ENCODE peak calls at places on chromosomes 16 and 17, in ten cellular contexts. One of them, this sample, is unnamed. For H3K9me3 and H3K36me3, the result is how much of the 10 kb centered on the place peaks cover.

GRCh38 chr16:10045947-10046346 is 136.3 kb downstream of the GRIN2A start:
- DNase-seq in DND-41: no peak
- DNase-seq in neural progenitor cell: no peak
- DNase-seq in IMR-90: no peak
- DNase-seq in small intestine: no peak
- DNase-seq in testis: no peak
- DNase-seq in iPS DF 6.9: no peak
- DNase-seq in left lung: no peak
- DNase-seq in mammary epithelial cell: no peak
- DNase-seq in cardiac muscle cell: no peak
- DNase-seq in this sample: no peak

GRCh38 chr16:76483510-76483909 is 206.3 kb downstream of the CNTNAP4 start:
- DNase-seq in DND-41: no peak
- DNase-seq in neural progenitor cell: no peak
- DNase-seq in IMR-90: no peak
- DNase-seq in small intestine: no peak
- DNase-seq in testis: no peak
- DNase-seq in iPS DF 6.9: no peak
- DNase-seq in left lung: no peak
- DNase-seq in mammary epithelial cell: no peak
- DNase-seq in cardiac muscle cell: no peak
- DNase-seq in this sample: no peak

GRCh38 chr16:89256651-89257254 is 39.2 kb downstream of the ZNF778 start:
- DNase-seq in DND-41: no peak
- DNase-seq in neural progenitor cell: peak
- DNase-seq in IMR-90: peak
- DNase-seq in small intestine: peak
- DNase-seq in testis: no peak
- DNase-seq in iPS DF 6.9: no peak
- DNase-seq in left lung: peak
- DNase-seq in mammary epithelial cell: peak
- DNase-seq in cardiac muscle cell: peak
- DNase-seq in this sample: no peak

GRCh38 chr16:49684731-49685130 is 171.2 kb downstream of the ZNF423 start:
- DNase-seq in DND-41: no peak
- DNase-seq in neural progenitor cell: no peak
- DNase-seq in IMR-90: no peak
- DNase-seq in small intestine: no peak
- DNase-seq in testis: no peak
- DNase-seq in iPS DF 6.9: no peak
- DNase-seq in left lung: no peak
- DNase-seq in mammary epithelial cell: no peak
- DNase-seq in cardiac muscle cell: no peak
- DNase-seq in this sample: no peak

GRCh38 chr17:43556292-43556691 is 10.2 kb upstream of the ETV4 start:
- DNase-seq in DND-41: no peak
- DNase-seq in neural progenitor cell: no peak
- DNase-seq in IMR-90: peak
- DNase-seq in small intestine: peak
- DNase-seq in testis: no peak
- DNase-seq in iPS DF 6.9: no peak
- DNase-seq in left lung: peak
- DNase-seq in mammary epithelial cell: peak
- DNase-seq in cardiac muscle cell: no peak
- DNase-seq in this sample: no peak

GRCh38 chr17:61335845-61336655 is 63.6 kb upstream of the TBX2 start:
- DNase-seq in DND-41: no peak
- DNase-seq in neural progenitor cell: no peak
- DNase-seq in IMR-90: peak
- DNase-seq in small intestine: peak
- DNase-seq in testis: no peak
- DNase-seq in iPS DF 6.9: no peak
- DNase-seq in left lung: peak
- DNase-seq in mammary epithelial cell: no peak
- DNase-seq in cardiac muscle cell: no peak
- DNase-seq in this sample: no peak

GRCh38 chr17:72460711-72461110 is 339.9 kb downstream of the SOX9 start:
- DNase-seq in DND-41: no peak
- DNase-seq in neural progenitor cell: no peak
- DNase-seq in IMR-90: no peak
- DNase-seq in small intestine: no peak
- DNase-seq in testis: no peak
- DNase-seq in iPS DF 6.9: no peak
- DNase-seq in left lung: no peak
- DNase-seq in mammary epithelial cell: no peak
- DNase-seq in cardiac muscle cell: no peak
- DNase-seq in this sample: no peak

GRCh38 chr17:7235693-7236665 is 1.7 kb upstream of the DVL2 start:
- DNase-seq in DND-41: no peak
- DNase-seq in neural progenitor cell: no peak
- DNase-seq in IMR-90: peak
- DNase-seq in small intestine: no peak
- DNase-seq in testis: no peak
- DNase-seq in iPS DF 6.9: no peak
- DNase-seq in left lung: no peak
- DNase-seq in mammary epithelial cell: peak
- DNase-seq in cardiac muscle cell: no peak
- DNase-seq in this sample: no peak

GRCh38 chr16:1532081-1532760 is 1.2 kb upstream of the TMEM204 start:
- DNase-seq in DND-41: no peak
- DNase-seq in neural progenitor cell: no peak
- DNase-seq in IMR-90: no peak
- DNase-seq in small intestine: no peak
- DNase-seq in testis: peak
- DNase-seq in iPS DF 6.9: no peak
- DNase-seq in left lung: no peak
- DNase-seq in mammary epithelial cell: no peak
- DNase-seq in cardiac muscle cell: no peak
- DNase-seq in this sample: no peak

GRCh38 chr16:11094075-11094593 is 149.8 kb downstream of the CLEC16A start:
- DNase-seq in DND-41: peak
- DNase-seq in neural progenitor cell: no peak
- DNase-seq in IMR-90: peak
- DNase-seq in small intestine: no peak
- DNase-seq in testis: no peak
- DNase-seq in iPS DF 6.9: no peak
- DNase-seq in left lung: peak
- DNase-seq in mammary epithelial cell: peak
- DNase-seq in cardiac muscle cell: peak
- DNase-seq in this sample: no peak

GRCh38 chr16:3152022-3152272 is 17.1 kb downstream of the ZNF213 start:
- DNase-seq in DND-41: no peak
- DNase-seq in neural progenitor cell: no peak
- DNase-seq in IMR-90: no peak
- DNase-seq in small intestine: no peak
- DNase-seq in testis: no peak
- DNase-seq in iPS DF 6.9: no peak
- DNase-seq in left lung: no peak
- DNase-seq in mammary epithelial cell: no peak
- DNase-seq in cardiac muscle cell: no peak
- DNase-seq in this sample: no peak

GRCh38 chr17:61250335-61250890 is 149.2 kb upstream of the TBX2 start:
- DNase-seq in DND-41: no peak
- DNase-seq in neural progenitor cell: no peak
- DNase-seq in IMR-90: peak
- DNase-seq in small intestine: no peak
- DNase-seq in testis: no peak
- DNase-seq in iPS DF 6.9: no peak
- DNase-seq in left lung: no peak
- DNase-seq in mammary epithelial cell: no peak
- DNase-seq in cardiac muscle cell: no peak
- DNase-seq in this sample: no peak

GRCh38 chr16:67481561-67482259 is 753 bp upstream of the ATP6V0D1 start:
- DNase-seq in DND-41: peak
- DNase-seq in neural progenitor cell: no peak
- DNase-seq in IMR-90: peak
- DNase-seq in small intestine: peak
- DNase-seq in testis: peak
- DNase-seq in iPS DF 6.9: no peak
- DNase-seq in left lung: peak
- DNase-seq in mammary epithelial cell: no peak
- DNase-seq in cardiac muscle cell: no peak
- DNase-seq in this sample: peak

DNA sequence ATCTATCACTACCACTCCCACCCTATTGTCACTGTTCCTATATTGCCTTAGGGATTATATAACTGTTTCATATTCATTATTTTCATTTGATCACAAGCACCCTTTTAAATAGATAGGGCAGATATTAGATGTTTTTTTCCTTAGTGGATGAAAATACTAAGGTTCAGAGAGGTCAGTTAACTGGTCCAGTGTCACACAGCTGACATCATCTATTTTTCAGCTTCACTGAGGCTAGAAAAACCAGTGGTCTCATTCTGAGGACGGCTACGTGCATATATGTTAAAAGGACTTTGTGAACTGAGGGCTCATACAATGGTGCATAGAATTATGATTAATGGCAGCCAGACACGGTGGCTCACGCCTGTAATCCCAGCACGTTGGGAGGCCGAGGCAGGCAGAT is 29.0 kb upstream of the RGS9 start:
- DNase-seq in DND-41: no peak
- DNase-seq in neural progenitor cell: no peak
- DNase-seq in IMR-90: no peak
- DNase-seq in small intestine: no peak
- DNase-seq in testis: no peak
- DNase-seq in iPS DF 6.9: no peak
- DNase-seq in left lung: no peak
- DNase-seq in mammary epithelial cell: no peak
- DNase-seq in cardiac muscle cell: no peak
- DNase-seq in this sample: no peak
- H3K4me3 ChIP-seq in DND-41: no peak
- H3K4me3 ChIP-seq in neural progenitor cell: no peak
- H3K4me3 ChIP-seq in IMR-90: no peak
- H3K4me3 ChIP-seq in small intestine: no peak
- H3K4me3 ChIP-seq in testis: no peak
- H3K4me3 ChIP-seq in iPS DF 6.9: no peak
- H3K4me3 ChIP-seq in left lung: no peak
- H3K4me3 ChIP-seq in mammary epithelial cell: no peak
- H3K4me3 ChIP-seq in cardiac muscle cell: no peak
- H3K4me3 ChIP-seq in this sample: no peak

DNA sequence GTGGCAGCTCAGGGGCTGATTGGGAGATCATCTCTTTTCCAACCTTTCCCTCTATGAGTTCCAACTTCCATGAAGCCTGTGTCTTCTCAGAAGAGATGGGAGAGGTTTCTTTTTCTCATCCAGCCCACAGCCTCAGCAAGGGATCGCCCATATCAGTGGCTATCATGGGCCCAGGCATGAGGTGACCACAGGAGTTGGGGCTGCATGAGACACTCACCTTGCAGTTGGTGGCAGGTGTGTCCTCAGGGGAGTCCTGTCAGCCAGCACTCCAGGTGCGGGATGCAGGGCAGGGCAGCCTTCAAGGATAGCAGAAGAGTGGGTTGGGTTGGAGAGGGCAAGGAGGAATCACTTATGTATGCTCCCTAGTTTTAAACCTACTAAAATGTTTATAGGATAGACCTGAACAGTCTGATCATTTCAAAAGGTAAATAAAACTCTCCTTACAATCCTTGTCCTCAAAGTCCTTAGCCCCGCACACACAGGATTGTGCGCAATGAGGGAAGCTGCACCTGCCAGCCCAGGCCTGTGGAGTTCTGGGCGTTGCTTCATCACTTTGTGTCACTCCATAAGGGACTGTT is 811.1 kb downstream of the KCNJ18 start:
- DNase-seq in DND-41: no peak
- DNase-seq in neural progenitor cell: no peak
- DNase-seq in IMR-90: no peak
- DNase-seq in small intestine: no peak
- DNase-seq in testis: no peak
- DNase-seq in iPS DF 6.9: no peak
- DNase-seq in left lung: no peak
- DNase-seq in mammary epithelial cell: no peak
- DNase-seq in cardiac muscle cell: no peak
- DNase-seq in this sample: no peak
- H3K9me3 ChIP-seq in DND-41: under half
- H3K9me3 ChIP-seq in neural progenitor cell: under half
- H3K9me3 ChIP-seq in IMR-90: under half
- H3K9me3 ChIP-seq in small intestine: under half
- H3K9me3 ChIP-seq in testis: under half
- H3K9me3 ChIP-seq in iPS DF 6.9: under half
- H3K9me3 ChIP-seq in left lung: under half
- H3K9me3 ChIP-seq in mammary epithelial cell: under half
- H3K9me3 ChIP-seq in cardiac muscle cell: under half
- H3K9me3 ChIP-seq in this sample: under half

GRCh38 chr16:84483882-84484565 is 20.4 kb downstream of the MEAK7 start:
- DNase-seq in DND-41: no peak
- DNase-seq in neural progenitor cell: no peak
- DNase-seq in IMR-90: no peak
- DNase-seq in small intestine: no peak
- DNase-seq in testis: no peak
- DNase-seq in iPS DF 6.9: no peak
- DNase-seq in left lung: no peak
- DNase-seq in mammary epithelial cell: no peak
- DNase-seq in cardiac muscle cell: no peak
- DNase-seq in this sample: no peak

GRCh38 chr16:84481051-84481735 is 23.3 kb downstream of the MEAK7 start:
- DNase-seq in DND-41: no peak
- DNase-seq in neural progenitor cell: no peak
- DNase-seq in IMR-90: no peak
- DNase-seq in small intestine: peak
- DNase-seq in testis: no peak
- DNase-seq in iPS DF 6.9: no peak
- DNase-seq in left lung: no peak
- DNase-seq in mammary epithelial cell: no peak
- DNase-seq in cardiac muscle cell: no peak
- DNase-seq in this sample: no peak

GRCh38 chr16:84482001-84482891 is 22.2 kb downstream of the MEAK7 start:
- DNase-seq in DND-41: no peak
- DNase-seq in neural progenitor cell: no peak
- DNase-seq in IMR-90: no peak
- DNase-seq in small intestine: no peak
- DNase-seq in testis: no peak
- DNase-seq in iPS DF 6.9: no peak
- DNase-seq in left lung: no peak
- DNase-seq in mammary epithelial cell: peak
- DNase-seq in cardiac muscle cell: no peak
- DNase-seq in this sample: no peak

GRCh38 chr16:84484579-84485254 is 19.7 kb downstream of the MEAK7 start:
- DNase-seq in DND-41: no peak
- DNase-seq in neural progenitor cell: peak
- DNase-seq in IMR-90: peak
- DNase-seq in small intestine: peak
- DNase-seq in testis: peak
- DNase-seq in iPS DF 6.9: peak
- DNase-seq in left lung: no peak
- DNase-seq in mammary epithelial cell: no peak
- DNase-seq in cardiac muscle cell: peak
- DNase-seq in this sample: peak

GRCh38 chr16:84482951-84483881 is 21.2 kb downstream of the MEAK7 start:
- DNase-seq in DND-41: no peak
- DNase-seq in neural progenitor cell: no peak
- DNase-seq in IMR-90: no peak
- DNase-seq in small intestine: no peak
- DNase-seq in testis: no peak
- DNase-seq in iPS DF 6.9: no peak
- DNase-seq in left lung: no peak
- DNase-seq in mammary epithelial cell: no peak
- DNase-seq in cardiac muscle cell: no peak
- DNase-seq in this sample: no peak
- H3K36me3 ChIP-seq in DND-41: under half
- H3K36me3 ChIP-seq in neural progenitor cell: under half
- H3K36me3 ChIP-seq in IMR-90: half or more
- H3K36me3 ChIP-seq in small intestine: under half
- H3K36me3 ChIP-seq in testis: under half
- H3K36me3 ChIP-seq in iPS DF 6.9: under half
- H3K36me3 ChIP-seq in left lung: under half
- H3K36me3 ChIP-seq in mammary epithelial cell: under half
- H3K36me3 ChIP-seq in cardiac muscle cell: under half
- H3K36me3 ChIP-seq in this sample: under half

GRCh38 chr17:4420692-4421131 is 13.0 kb upstream of the SPNS3 start:
- DNase-seq in DND-41: peak
- DNase-seq in neural progenitor cell: peak
- DNase-seq in IMR-90: peak
- DNase-seq in small intestine: peak
- DNase-seq in testis: peak
- DNase-seq in iPS DF 6.9: peak
- DNase-seq in left lung: peak
- DNase-seq in mammary epithelial cell: peak
- DNase-seq in cardiac muscle cell: peak
- DNase-seq in this sample: peak
- H3K4me3 ChIP-seq in DND-41: no peak
- H3K4me3 ChIP-seq in neural progenitor cell: no peak
- H3K4me3 ChIP-seq in IMR-90: no peak
- H3K4me3 ChIP-seq in small intestine: no peak
- H3K4me3 ChIP-seq in testis: no peak
- H3K4me3 ChIP-seq in iPS DF 6.9: no peak
- H3K4me3 ChIP-seq in left lung: no peak
- H3K4me3 ChIP-seq in mammary epithelial cell: no peak
- H3K4me3 ChIP-seq in cardiac muscle cell: no peak
- H3K4me3 ChIP-seq in this sample: no peak

This sample was measured in HAP-1.